ENCODE peak calls at places on chromosomes 7 and 10, in eight cellular contexts. B is hepatocyte; I is sigmoid colon; L is WERI-Rb-1; K is CD8-positive, alpha-beta memory T cell; Y is K562; T is astrocyte; H is mesenchymal stem cell. O is an unnamed sample.

GRCh38 chr7:41029072-41029492 is 673.8 kb downstream of the INHBA start:
- DNase-seq in H (peak; percentile 96), K (no peak), L (no peak), B (peak; percentile 15), I (no peak), Y (peak; percentile 1), T (peak; percentile 99), O (peak; percentile 81)

GRCh38 chr7:74155810-74156395 is 18.3 kb upstream of the EIF4H start:
- DNase-seq in K (no peak), H (no peak), I (no peak), T (no peak), Y (no peak), L (no peak), B (no peak), O (no peak)

GRCh38 chr10:112585052-112585451 is 138.0 kb downstream of the VTI1A start:
- DNase-seq in L (no peak), Y (no peak), I (no peak), B (no peak), H (peak; percentile 31), K (no peak), T (peak; percentile 59), O (peak; percentile 3)

GRCh38 chr7:4883352-4884144 is at the start of gene RADIL:
- DNase-seq in B (peak; percentile 92), L (peak; percentile 97), T (peak; percentile 39), K (peak; percentile 83), H (peak; percentile 78), I (peak; percentile 97), Y (peak; percentile 95), O (peak; percentile 90)

GRCh38 chr10:90226526-90226925 is 525.1 kb downstream of the KIF20B start:
- DNase-seq in B (no peak), K (no peak), L (no peak), T (peak; percentile 53), I (no peak), H (no peak), Y (no peak), O (no peak)

GRCh38 chr7:91310829-91311460 is 46.7 kb downstream of the FZD1 start:
- DNase-seq in L (peak; percentile 71), Y (no peak), T (peak; percentile 77), B (no peak), K (no peak), H (peak; percentile 2), I (peak; percentile 70), O (no peak)

GRCh38 chr10:43048301-43049051 is 28.4 kb upstream of the RET start:
- DNase-seq in I (peak; percentile 53), T (no peak), H (peak; percentile 1), Y (no peak), B (no peak), K (no peak), L (no peak), O (no peak)

GRCh38 chr7:151017953-151018420 is 6.3 kb downstream of the ATG9B start:
- DNase-seq in T (no peak), K (peak; percentile 73), L (peak; percentile 84), I (peak; percentile 78), B (peak; percentile 84), Y (peak; percentile 90), H (peak; percentile 51), O (no peak)

GRCh38 chr7:136348542-136348941 is 371.4 kb upstream of the MTPN start:
- DNase-seq in I (no peak), L (no peak), T (no peak), Y (no peak), H (no peak), B (no peak), K (no peak), O (no peak)

GRCh38 chr7:155269766-155270585 is 27.7 kb upstream of the INSIG1 start:
- DNase-seq in Y (no peak), I (no peak), B (no peak), T (no peak), H (no peak), K (no peak), L (no peak), O (no peak)

GRCh38 chr7:158802535-158803199 is 26.6 kb downstream of the ESYT2 start:
- DNase-seq in L (no peak), I (no peak), K (no peak), B (no peak), T (peak; percentile 67), Y (no peak), H (peak; percentile 71), O (no peak)

GRCh38 chr7:132930881-132931280 is 151.0 kb downstream of the CHCHD3 start:
- DNase-seq in I (no peak), Y (peak; percentile 44), T (no peak), H (peak; percentile 13), K (no peak), B (no peak), L (peak; percentile 20), O (no peak)

GRCh38 chr10:107747851-107748250 is 583.3 kb upstream of the SORCS1 start:
- DNase-seq in T (no peak), B (no peak), I (no peak), L (no peak), K (no peak), Y (no peak), H (no peak), O (no peak)

GRCh38 chr7:3300221-3300650 is 816 bp upstream of the SDK1 start:
- DNase-seq in Y (no peak), B (peak; percentile 47), I (peak; percentile 71), K (no peak), L (peak; percentile 49), H (peak; percentile 67), T (peak; percentile 26), O (no peak)

GRCh38 chr10:3620818-3621217 is 164.2 kb downstream of the KLF6 start:
- DNase-seq in L (no peak), H (no peak), T (no peak), I (no peak), K (no peak), Y (no peak), B (no peak), O (no peak)

GRCh38 chr10:17787087-17787942 is 21.8 kb upstream of the MRC1 start:
- DNase-seq in B (peak; percentile 78), Y (no peak), T (peak; percentile 97), K (no peak), L (no peak), H (peak; percentile 85), I (no peak), O (no peak)

GRCh38 chr7:7707756-7708310 is 10.6 kb downstream of the RPA3 start:
- DNase-seq in I (no peak), Y (no peak), L (no peak), B (peak; percentile 31), T (peak; percentile 75), H (peak; percentile 57), K (no peak), O (no peak)

GRCh38 chr7:100219271-100219737 is 445 bp upstream of the PVRIG start:
- DNase-seq in K (no peak), L (no peak), I (peak; percentile 51), B (no peak), Y (no peak), H (no peak), T (no peak), O (no peak)
- H3K27ac ChIP-seq in K (peak overlapping the region; percentile 89), L (no peak overlapping the region), I (no peak overlapping the region), B (no peak overlapping the region), Y (no peak overlapping the region), H (no peak overlapping the region), T (no peak overlapping the region), O (no peak overlapping the region)

GRCh38 chr7:42235734-42236133 is 1.3 kb downstream of the GLI3 start:
- DNase-seq in Y (no peak), L (peak; percentile 15), B (peak; percentile 21), K (no peak), H (peak; percentile 17), T (no peak), I (peak; percentile 74), O (no peak)

GRCh38 chr7:42237891-42238531 is 1.0 kb upstream of the GLI3 start:
- DNase-seq in T (peak; percentile 54), Y (peak; percentile 18), L (peak; percentile 7), B (peak; percentile 75), I (peak; percentile 95), K (no peak), H (peak; percentile 79), O (no peak)

GRCh38 chr7:42234736-42235135 is 2.3 kb downstream of the GLI3 start:
- DNase-seq in K (no peak), B (no peak), I (no peak), L (no peak), H (peak; percentile 25), Y (no peak), T (no peak), O (no peak)

GRCh38 chr7:42237162-42237821 is at the start of gene GLI3:
- DNase-seq in L (peak; percentile 20), Y (peak; percentile 59), K (no peak), H (peak; percentile 96), T (peak; percentile 91), I (peak; percentile 98), B (peak; percentile 89), O (peak; percentile 62)

GRCh38 chr7:42236266-42237161 is 495 bp downstream of the GLI3 start:
- DNase-seq in T (peak; percentile 54), I (peak; percentile 84), B (peak; percentile 73), Y (no peak), K (no peak), H (peak; percentile 76), L (peak; percentile 10), O (no peak)
- H3K27ac ChIP-seq in T (peak overlapping the region; percentile 66), I (peak overlapping the region; percentile 96), B (peak overlapping the region; percentile 95), Y (no peak overlapping the region), K (no peak overlapping the region), H (no peak overlapping the region), L (no peak overlapping the region), O (no peak overlapping the region)

GRCh38 chr7:15284406-15284805 is 277.4 kb downstream of the AGMO start:
- DNase-seq in I (no peak), T (no peak), H (no peak), K (no peak), B (no peak), L (no peak), Y (no peak), O (no peak)
- H3K27ac ChIP-seq in I (no peak overlapping the region), T (no peak overlapping the region), H (no peak overlapping the region), K (no peak overlapping the region), B (no peak overlapping the region), L (no peak overlapping the region), Y (no peak overlapping the region), O (no peak overlapping the region)

GRCh38 chr10:20976891-20977684 is 80.0 kb upstream of the NEBL start:
- DNase-seq in T (no peak), L (no peak), K (no peak), H (no peak), Y (peak; percentile 29), B (no peak), I (no peak), O (no peak)
- H3K27ac ChIP-seq in T (no peak overlapping the region), L (no peak overlapping the region), K (no peak overlapping the region), H (no peak overlapping the region), Y (no peak overlapping the region), B (no peak overlapping the region), I (no peak overlapping the region), O (no peak overlapping the region)

GRCh38 chr7:101363196-101363733 is 590 bp downstream of the COL26A1 start:
- DNase-seq in T (no peak), B (no peak), L (no peak), K (no peak), Y (no peak), H (no peak), I (no peak), O (no peak)

GRCh38 chr7:101352920-101353308 is 9.8 kb upstream of the COL26A1 start:
- DNase-seq in K (no peak), Y (no peak), I (no peak), L (no peak), B (no peak), T (no peak), H (no peak), O (no peak)

GRCh38 chr7:101362334-101363195 is at the start of gene COL26A1:
- DNase-seq in T (no peak), H (peak; percentile 35), L (peak; percentile 61), Y (no peak), B (peak; percentile 75), K (no peak), I (no peak), O (no peak)

GRCh38 chr7:101357433-101357832 is 5.2 kb upstream of the COL26A1 start:
- DNase-seq in Y (no peak), B (no peak), K (no peak), L (no peak), T (no peak), I (no peak), H (no peak), O (no peak)
- H3K27ac ChIP-seq in Y (no peak overlapping the region), B (no peak overlapping the region), K (no peak overlapping the region), L (no peak overlapping the region), T (no peak overlapping the region), I (no peak overlapping the region), H (no peak overlapping the region), O (no peak overlapping the region)